ENCODE peak calls at places on chromosome 6, in ten cellular contexts. L is mucosa of descending colon; U is tibial artery; Q is stimulated activated CD4-positive, alpha-beta T cell treated with anti-CD3 and anti-CD28 coated beads, Interleukin-2, amount 100 ng/mL, for 48 hours; H is renal cortical epithelial cell; J is LHCN-M2; R is HTR-8/SVneo; G is fibroblast of villous mesenchyme; Y is GM12865; K is NCI-H2081. X is an unnamed sample.

GRCh38 chr6:26175428-26176181 is 88.4 kb downstream of the HFE start:
- DNase-seq in L (peak; percentile 78), U (no peak), Q (peak; percentile 44), H (peak; percentile 70), J (peak; percentile 69), R (peak; percentile 40), G (peak; percentile 84), Y (peak; percentile 87), K (peak; percentile 26), X (no peak)

GRCh38 chr6:135440087-135440792 is 57.3 kb downstream of the AHI1 start:
- DNase-seq in L (no peak), U (no peak), Q (no peak), H (no peak), J (no peak), R (no peak), G (no peak), Y (peak; percentile 24), K (no peak), X (no peak)

GRCh38 chr6:727796-728195 is 34.9 kb upstream of the EXOC2 start:
- DNase-seq in L (no peak), U (no peak), Q (no peak), H (no peak), J (no peak), R (no peak), G (no peak), Y (no peak), K (no peak), X (no peak)

GRCh38 chr6:33375143-33375649 is 16.4 kb upstream of the KIFC1 start:
- DNase-seq in L (peak; percentile 64), U (peak; percentile 87), Q (no peak), H (peak; percentile 91), J (peak; percentile 78), R (no peak), G (peak; percentile 93), Y (no peak), K (no peak), X (peak; percentile 89)

GRCh38 chr6:34246563-34247391 is 2.0 kb downstream of the SMIM29 start:
- DNase-seq in L (peak; percentile 40), U (no peak), Q (no peak), H (no peak), J (peak; percentile 63), R (no peak), G (peak; percentile 56), Y (peak; percentile 70), K (peak; percentile 25), X (peak; percentile 75)

GRCh38 chr6:125612400-125612846 is 137.0 kb upstream of the HEY2 start:
- DNase-seq in L (no peak), U (no peak), Q (no peak), H (no peak), J (no peak), R (no peak), G (no peak), Y (no peak), K (no peak), X (no peak)

GRCh38 chr6:16769131-16769985 is 8.1 kb upstream of the ATXN1 start:
- DNase-seq in L (peak; percentile 53), U (peak; percentile 70), Q (peak; percentile 43), H (peak; percentile 80), J (peak; percentile 94), R (no peak), G (peak; percentile 93), Y (peak; percentile 49), K (no peak), X (peak; percentile 85)

GRCh38 chr6:21942910-21943309 is 349.4 kb downstream of the SOX4 start:
- DNase-seq in L (no peak), U (no peak), Q (no peak), H (peak; percentile 86), J (no peak), R (no peak), G (peak; percentile 51), Y (no peak), K (no peak), X (no peak)

GRCh38 chr6:81856872-81857271 is 104.4 kb upstream of the TENT5A start:
- DNase-seq in L (no peak), U (no peak), Q (no peak), H (no peak), J (no peak), R (no peak), G (no peak), Y (no peak), K (no peak), X (no peak)

GRCh38 chr6:103344554-103345163 is 1515.1 kb downstream of the HACE1 start:
- DNase-seq in L (no peak), U (no peak), Q (no peak), H (peak; percentile 1), J (no peak), R (no peak), G (no peak), Y (no peak), K (no peak), X (no peak)

GRCh38 chr6:89612121-89612520 is 26.4 kb downstream of the LYRM2 start:
- DNase-seq in L (no peak), U (no peak), Q (no peak), H (no peak), J (no peak), R (no peak), G (no peak), Y (no peak), K (no peak), X (no peak)

GRCh38 chr6:148451690-148452089 is 109.1 kb downstream of the SASH1 start:
- DNase-seq in L (no peak), U (no peak), Q (peak; percentile 10), H (no peak), J (no peak), R (no peak), G (no peak), Y (peak; percentile 31), K (no peak), X (no peak)

GRCh38 chr6:55198708-55199107 is 24.4 kb downstream of the HCRTR2 start:
- DNase-seq in L (no peak), U (no peak), Q (no peak), H (no peak), J (no peak), R (no peak), G (no peak), Y (no peak), K (no peak), X (no peak)

GRCh38 chr6:46098678-46099077 is 31.1 kb upstream of the ENPP4 start:
- DNase-seq in L (peak; percentile 68), U (no peak), Q (no peak), H (peak; percentile 37), J (no peak), R (no peak), G (no peak), Y (no peak), K (peak; percentile 21), X (peak; percentile 10)

GRCh38 chr6:169220068-169220964 is 33.3 kb downstream of the THBS2 start:
- DNase-seq in L (no peak), U (no peak), Q (no peak), H (no peak), J (no peak), R (no peak), G (no peak), Y (no peak), K (no peak), X (no peak)

GRCh38 chr6:139037490-139037889 is 8.9 kb downstream of the ABRACL start:
- DNase-seq in L (no peak), U (no peak), Q (no peak), H (peak; percentile 18), J (peak; percentile 56), R (no peak), G (peak; percentile 83), Y (no peak), K (no peak), X (no peak)

GRCh38 chr6:71287038-71287437 is 1.6 kb upstream of the OGFRL1 start:
- DNase-seq in L (peak; percentile 47), U (no peak), Q (no peak), H (peak; percentile 19), J (peak; percentile 45), R (no peak), G (peak; percentile 71), Y (no peak), K (no peak), X (no peak)

GRCh38 chr6:12010635-12011275 is 1.4 kb upstream of the HIVEP1 start:
- DNase-seq in L (peak; percentile 80), U (peak; percentile 85), Q (no peak), H (no peak), J (no peak), R (peak; percentile 56), G (no peak), Y (no peak), K (peak; percentile 42), X (no peak)

GRCh38 chr6:28124350-28124970 is at the start of gene ZSCAN16:
- DNase-seq in L (peak; percentile 95), U (peak; percentile 86), Q (peak; percentile 64), H (peak; percentile 74), J (peak; percentile 82), R (peak; percentile 79), G (peak; percentile 77), Y (peak; percentile 91), K (peak; percentile 82), X (peak; percentile 79)

GRCh38 chr6:5511924-5512323 is 250.6 kb downstream of the FARS2 start:
- DNase-seq in L (no peak), U (no peak), Q (no peak), H (no peak), J (peak; percentile 48), R (peak; percentile 17), G (peak; percentile 83), Y (no peak), K (no peak), X (no peak)

GRCh38 chr6:45502446-45502845 is 124.7 kb upstream of the SUPT3H start:
- DNase-seq in L (no peak), U (no peak), Q (no peak), H (no peak), J (peak; percentile 60), R (no peak), G (no peak), Y (no peak), K (no peak), X (no peak)

GRCh38 chr6:65448806-65449397 is 258.1 kb downstream of the EYS start:
- DNase-seq in L (no peak), U (no peak), Q (no peak), H (no peak), J (no peak), R (no peak), G (no peak), Y (no peak), K (no peak), X (no peak)

GRCh38 chr6:150599199-150600002 is at the start of gene PLEKHG1:
- DNase-seq in L (peak; percentile 88), U (peak; percentile 74), Q (peak; percentile 44), H (peak; percentile 47), J (no peak), R (peak; percentile 10), G (peak; percentile 42), Y (peak; percentile 73), K (peak; percentile 20), X (peak; percentile 48)

GRCh38 chr6:3353504-3353903 is 94.8 kb downstream of the PSMG4 start:
- DNase-seq in L (no peak), U (no peak), Q (no peak), H (no peak), J (no peak), R (no peak), G (no peak), Y (no peak), K (no peak), X (no peak)

GRCh38 chr6:118918326-118918725 is 16.6 kb downstream of the MCM9 start:
- DNase-seq in L (no peak), U (no peak), Q (no peak), H (peak; percentile 6), J (no peak), R (no peak), G (peak; percentile 48), Y (no peak), K (no peak), X (no peak)

GRCh38 chr6:16319813-16320532 is 81.6 kb downstream of the GMPR start:
- DNase-seq in L (peak; percentile 47), U (peak; percentile 90), Q (peak; percentile 51), H (peak; percentile 91), J (peak; percentile 96), R (peak; percentile 76), G (peak; percentile 96), Y (peak; percentile 72), K (peak; percentile 17), X (peak; percentile 61)

GRCh38 chr6:105484238-105485161 is 81.6 kb upstream of the PREP start:
- DNase-seq in L (peak; percentile 9), U (no peak), Q (no peak), H (peak; percentile 41), J (peak; percentile 78), R (peak; percentile 23), G (peak; percentile 74), Y (peak; percentile 65), K (peak; percentile 16), X (peak; percentile 53)

GRCh38 chr6:26270903-26271639 is 93.9 kb upstream of the BTN3A2 start:
- DNase-seq in L (peak; percentile 92), U (peak; percentile 76), Q (peak; percentile 71), H (peak; percentile 95), J (no peak), R (peak; percentile 89), G (peak; percentile 90), Y (peak; percentile 96), K (no peak), X (peak; percentile 80)

X was measured in PC-9.